ENCODE peak calls at places on chromosomes 5 and 9, in eight cellular contexts. T is glutamatergic neuron, M is ELR, V is HTR-8/SVneo, H is hepatic stellate cell, P is caudate nucleus, A is GM13977, J is endothelial cell. G is an unnamed sample.

GRCh38 chr5:137280656-137281055 is 218.5 kb downstream of the SPOCK1 start:
- DNase-seq in A (no peak), M (peak; percentile 32), H (no peak), J (no peak), T (no peak), P (no peak), V (no peak), G (no peak)

GRCh38 chr5:144236479-144236878 is 65.8 kb downstream of the KCTD16 start:
- DNase-seq in H (no peak), A (no peak), V (no peak), M (no peak), P (no peak), T (no peak), J (no peak), G (no peak)

GRCh38 chr9:137582286-137582860 is 3.6 kb upstream of the DPH7 start:
- DNase-seq in T (peak; percentile 53), A (no peak), H (no peak), P (no peak), J (no peak), V (no peak), M (peak; percentile 44), G (no peak)

GRCh38 chr5:30890377-30890776 is 303.1 kb upstream of the CDH6 start:
- DNase-seq in A (no peak), T (no peak), P (no peak), H (no peak), J (no peak), V (no peak), M (no peak), G (no peak)

GRCh38 chr9:7176574-7176973 is 418.8 kb downstream of the KDM4C start:
- DNase-seq in T (no peak), V (no peak), J (no peak), P (no peak), A (no peak), H (no peak), M (no peak), G (no peak)

GRCh38 chr9:135885100-135885853 is 22.1 kb downstream of the CAMSAP1 start:
- DNase-seq in T (no peak), H (peak; percentile 60), V (no peak), P (no peak), M (peak; percentile 63), J (no peak), A (no peak), G (no peak)

GRCh38 chr5:40447438-40447837 is 232.3 kb upstream of the PTGER4 start:
- DNase-seq in M (peak; percentile 70), P (no peak), V (no peak), J (no peak), A (no peak), T (no peak), H (no peak), G (no peak)

GRCh38 chr5:139710370-139711066 is 62.4 kb downstream of the CXXC5 start:
- DNase-seq in A (peak; percentile 85), P (peak; percentile 74), J (peak; percentile 64), V (peak; percentile 33), H (peak; percentile 87), T (peak; percentile 58), M (peak; percentile 66), G (no peak)

GRCh38 chr5:151810907-151811306 is 39.2 kb downstream of the G3BP1 start:
- DNase-seq in J (no peak), P (no peak), A (no peak), M (peak; percentile 32), T (no peak), V (no peak), H (no peak), G (no peak)

GRCh38 chr9:6855860-6856259 is 98.1 kb downstream of the KDM4C start:
- DNase-seq in T (no peak), H (no peak), P (no peak), A (no peak), M (no peak), J (no peak), V (no peak), G (peak; percentile 83)

GRCh38 chr5:116785101-116785500 is 210.5 kb upstream of the SEMA6A start:
- DNase-seq in T (no peak), P (no peak), H (no peak), V (no peak), A (no peak), M (no peak), J (no peak), G (no peak)

GRCh38 chr5:135153661-135154060 is 119.6 kb upstream of the PITX1 start:
- DNase-seq in J (no peak), H (no peak), T (no peak), M (no peak), V (no peak), P (no peak), A (no peak), G (no peak)

GRCh38 chr5:92678576-92679105 is 902.4 kb downstream of the NR2F1-AS1 start:
- DNase-seq in J (no peak), P (no peak), M (peak; percentile 30), H (no peak), A (no peak), V (no peak), T (no peak), G (no peak)

GRCh38 chr5:8831854-8832253 is 714.0 kb downstream of the SEMA5A start:
- DNase-seq in J (no peak), A (no peak), H (no peak), V (no peak), T (no peak), P (no peak), M (no peak), G (no peak)

GRCh38 chr5:95686661-95687060 is 3.9 kb upstream of the SPATA9 start:
- DNase-seq in M (peak; percentile 67), H (peak; percentile 16), P (no peak), V (no peak), T (no peak), J (no peak), A (no peak), G (no peak)

GRCh38 chr5:16229357-16229940 is 49.9 kb upstream of the MARCHF11 start:
- DNase-seq in H (no peak), P (no peak), M (no peak), T (no peak), V (no peak), J (no peak), A (no peak), G (no peak)

GRCh38 chr5:149036970-149037369 is 25.9 kb downstream of the SH3TC2 start:
- DNase-seq in P (no peak), A (no peak), J (no peak), M (peak; percentile 40), T (no peak), H (no peak), V (no peak), G (no peak)

GRCh38 chr5:89213584-89213983 is 330.6 kb upstream of the MEF2C start:
- DNase-seq in V (no peak), T (no peak), A (no peak), M (no peak), J (no peak), H (peak; percentile 12), P (no peak), G (no peak)

GRCh38 chr5:6603643-6604042 is 29.2 kb downstream of the NSUN2 start:
- DNase-seq in P (no peak), V (no peak), M (no peak), T (no peak), J (no peak), A (no peak), H (no peak), G (no peak)

GRCh38 chr5:25963251-25964008 is 1075.0 kb downstream of the CDH9 start:
- DNase-seq in P (no peak), A (no peak), T (no peak), V (no peak), H (no peak), M (no peak), J (no peak), G (no peak)

GRCh38 chr5:378976-379742 is 57.6 kb downstream of the AHRR start:
- DNase-seq in V (no peak), P (no peak), H (no peak), T (peak; percentile 11), A (no peak), J (no peak), M (peak; percentile 88), G (no peak)

GRCh38 chr5:171188016-171188415 is 121.0 kb upstream of the TLX3 start:
- DNase-seq in T (no peak), A (no peak), V (no peak), P (no peak), J (no peak), H (no peak), M (no peak), G (peak; percentile 79)

GRCh38 chr9:111038336-111039202 is at the start of gene LPAR1:
- DNase-seq in V (no peak), P (peak; percentile 69), J (peak; percentile 53), T (peak; percentile 59), A (peak; percentile 14), H (peak; percentile 42), M (peak; percentile 70), G (no peak)

GRCh38 chr5:97606531-97606930 is 423.5 kb upstream of the RIOK2 start:
- DNase-seq in T (no peak), H (no peak), A (no peak), J (no peak), V (no peak), P (no peak), M (no peak), G (no peak)

GRCh38 chr5:121758640-121759039 is 93.0 kb upstream of the FTMT start:
- DNase-seq in T (peak; percentile 29), P (no peak), H (no peak), J (peak; percentile 5), V (no peak), M (no peak), A (no peak), G (no peak)

GRCh38 chr9:7976167-7976755 is 176.7 kb upstream of the DMAC1 start:
- DNase-seq in H (no peak), A (peak; percentile 42), V (no peak), P (no peak), J (no peak), T (no peak), M (no peak), G (no peak)

GRCh38 chr5:60960591-60960990 is 15.6 kb downstream of the NDUFAF2 start:
- DNase-seq in T (no peak), A (no peak), V (no peak), J (no peak), H (no peak), P (no peak), M (peak; percentile 60), G (no peak)

GRCh38 chr9:24657387-24657786 is 111.7 kb upstream of the IZUMO3 start:
- DNase-seq in J (no peak), V (no peak), A (no peak), H (no peak), P (no peak), M (no peak), T (no peak), G (no peak)

GRCh38 chr9:121837113-121838010 is 185.9 kb downstream of the DAB2IP start:
- DNase-seq in T (no peak), A (no peak), P (peak; percentile 71), H (peak; percentile 79), V (no peak), J (no peak), M (no peak), G (no peak)

GRCh38 chr5:45454114-45454513 is 242.1 kb downstream of the HCN1 start:
- DNase-seq in T (no peak), M (peak; percentile 58), H (no peak), A (no peak), P (peak; percentile 15), J (peak; percentile 11), V (no peak), G (peak; percentile 22)

GRCh38 chr5:100840364-100840763 is 62.7 kb downstream of the ST8SIA4 start:
- DNase-seq in H (no peak), M (peak; percentile 83), V (no peak), P (no peak), A (peak; percentile 23), J (no peak), T (no peak), G (no peak)

GRCh38 chr5:82513739-82514138 is 235.6 kb upstream of the RPS23 start:
- DNase-seq in A (no peak), J (no peak), T (peak; percentile 15), H (no peak), P (no peak), M (no peak), V (no peak), G (no peak)

GRCh38 chr5:133942589-133943474 is 25.6 kb downstream of the C5orf15 start:
- DNase-seq in A (no peak), T (no peak), J (no peak), M (no peak), P (no peak), V (no peak), H (no peak), G (peak; percentile 53)

GRCh38 chr5:150137168-150137957 is 18.3 kb downstream of the PDGFRB start:
- DNase-seq in P (no peak), J (peak; percentile 57), T (no peak), M (peak; percentile 55), A (no peak), V (no peak), H (peak; percentile 77), G (peak; percentile 59)

G was measured in LNCaP clone FGC.